ENCODE peak calls at places on chromosomes 13 and 19, in four cellular contexts. B, F, S and X are unnamed samples.

GRCh38 chr19:29271911-29272310 is 59.0 kb upstream of the UQCRFS1 start:
- DNase-seq in B (peak), F (no peak), S (no peak), X (no peak)

GRCh38 chr13:85755123-85755522 is 44.1 kb downstream of the SLITRK6 start:
- DNase-seq in B (no peak), F (no peak), S (no peak), X (no peak)

GRCh38 chr13:50375792-50376191 is 360.5 kb downstream of the KCNRG start:
- DNase-seq in B (no peak), F (no peak), S (no peak), X (no peak)

GRCh38 chr19:3813473-3814392 is 27.6 kb upstream of the MATK start:
- DNase-seq in B (no peak), F (no peak), S (no peak), X (no peak)

GRCh38 chr13:47337781-47338507 is 441.1 kb upstream of the HTR2A start:
- DNase-seq in B (no peak), F (no peak), S (no peak), X (no peak)

GRCh38 chr19:5031231-5032100 is 62.6 kb downstream of the KDM4B start:
- DNase-seq in B (peak), F (peak), S (peak), X (peak)

GRCh38 chr19:19123386-19123785 is 14.9 kb downstream of the TMEM161A start:
- DNase-seq in B (no peak), F (no peak), S (no peak), X (no peak)

GRCh38 chr13:39105110-39105509 is 66.9 kb downstream of the NHLRC3 start:
- DNase-seq in B (no peak), F (no peak), S (no peak), X (no peak)

GRCh38 chr13:26007774-26008173 is 44.0 kb downstream of the SHISA2 start:
- DNase-seq in B (no peak), F (no peak), S (no peak), X (no peak)

GRCh38 chr19:35038623-35039512 is 2.7 kb upstream of the HPN start:
- DNase-seq in B (no peak), F (no peak), S (no peak), X (peak)

GRCh38 chr13:24629320-24629719 is 50.9 kb upstream of the ATP12A start:
- DNase-seq in B (no peak), F (no peak), S (no peak), X (no peak)

GRCh38 chr19:47158879-47159509 is 28.4 kb downstream of the SAE1 start:
- DNase-seq in B (no peak), F (no peak), S (no peak), X (no peak)

GRCh38 chr13:34357435-34358232 is 539.7 kb downstream of the RFC3 start:
- DNase-seq in B (no peak), F (no peak), S (peak), X (peak)

GRCh38 chr19:49857061-49857833 is 6.3 kb downstream of the PTOV1 start:
- DNase-seq in B (no peak), F (peak), S (peak), X (no peak)

GRCh38 chr19:49859838-49860715 is 7.3 kb downstream of the PNKP start:
- DNase-seq in B (no peak), F (no peak), S (peak), X (no peak)

GRCh38 chr19:49856574-49857021 is 5.6 kb downstream of the PTOV1 start:
- DNase-seq in B (no peak), F (no peak), S (peak), X (no peak)

GRCh38 chr19:49857834-49858590 is 7.1 kb downstream of the PTOV1 start:
- DNase-seq in B (no peak), F (no peak), S (peak), X (no peak)

GRCh38 chr19:49858591-49858985 is 7.6 kb downstream of the PTOV1 start:
- DNase-seq in B (no peak), F (no peak), S (peak), X (no peak)
- TF ChIP-seq POLR2A in B (no peak), F (no peak), S (peak), X (no peak)

GRCh38 chr19:55098716-55099556 is 18.5 kb downstream of the PPP1R12C start:
- DNase-seq in B (peak), F (no peak), S (no peak), X (no peak)
- TF ChIP-seq CTCF in B (no peak), F (no peak), S (no peak), X (no peak)

DNA sequence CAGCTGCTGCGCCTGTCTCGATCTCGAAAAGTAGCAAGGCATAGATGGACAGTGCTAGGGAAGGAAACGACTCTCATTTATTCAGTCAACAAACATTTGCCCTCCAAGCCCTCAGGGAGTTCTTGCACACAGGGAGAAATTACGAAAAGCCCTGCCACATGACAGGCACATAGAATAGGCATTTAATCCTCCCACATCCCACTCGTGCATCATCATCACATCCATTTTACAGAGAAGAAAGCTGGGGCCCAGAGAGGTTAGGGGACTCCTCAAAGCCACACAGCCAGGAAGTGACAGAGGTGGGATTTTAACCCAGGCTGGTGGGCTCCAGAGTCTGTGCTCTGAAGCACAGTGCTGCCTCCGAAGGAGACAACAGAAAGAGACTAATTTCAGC is 11.6 kb downstream of the TMEM221 start:
- DNase-seq in B (no peak), F (no peak), S (no peak), X (no peak)
- TF ChIP-seq POLR2A in B (no peak), F (no peak), S (no peak), X (no peak)

GRCh38 chr19:58054792-58055482 is 4.1 kb upstream of the ZNF135 start:
- DNase-seq in B (no peak), F (peak), S (no peak), X (no peak)
- TF ChIP-seq CTCF in B (no peak), F (no peak), S (no peak), X (no peak)

GRCh38 chr19:58575183-58576041 is 2.3 kb upstream of the MZF1 start:
- DNase-seq in B (peak), F (peak), S (peak), X (peak)
- TF ChIP-seq POLR2A in B (peak), F (peak), S (peak), X (peak)

GRCh38 chr13:45490068-45490467 is 25.3 kb downstream of the COG3 start:
- DNase-seq in B (no peak), F (no peak), S (no peak), X (peak)
- TF ChIP-seq CTCF in B (no peak), F (no peak), S (no peak), X (peak)

GRCh38 chr19:55383789-55384575 is at the start of gene TMEM238:
- DNase-seq in B (peak), F (peak), S (peak), X (peak)
- TF ChIP-seq POLR2A in B (no peak), F (no peak), S (peak), X (no peak)

GRCh38 chr19:31600731-31601295 is 251.6 kb upstream of the TSHZ3 start:
- DNase-seq in B (no peak), F (no peak), S (no peak), X (no peak)
- TF ChIP-seq CTCF in B (no peak), F (no peak), S (no peak), X (no peak)